ENCODE peak calls at places on chromosomes 1 and 21, in four cellular contexts. D is thoracic aorta, R is endothelial cell of umbilical vein, H is suprapubic skin. C is an unnamed sample.

GRCh38 chr1:244394346-244394745 is 57.4 kb downstream of the ADSS2 start:
- DNase-seq in R (no peak), H (no peak), D (no peak), C (no peak)

GRCh38 chr21:41744028-41744940 is 22.6 kb downstream of the RIPK4 start:
- DNase-seq in R (no peak), D (no peak), H (no peak), C (no peak)

GRCh38 chr1:189880135-189880534 is 597.5 kb downstream of the BRINP3 start:
- DNase-seq in R (no peak), H (no peak), D (no peak), C (no peak)

GRCh38 chr21:46585191-46585953 is 19.5 kb downstream of the S100B start:
- DNase-seq in H (no peak), R (no peak), D (no peak), C (no peak)

GRCh38 chr1:176118985-176119384 is 88.1 kb downstream of the COP1 start:
- DNase-seq in H (no peak), D (no peak), R (no peak), C (no peak)

GRCh38 chr21:42262826-42263225 is 43.9 kb downstream of the ABCG1 start:
- DNase-seq in R (peak), D (peak), H (peak), C (no peak)

GRCh38 chr1:36411674-36412648 is 14.3 kb upstream of the LSM10 start:
- DNase-seq in H (no peak), D (no peak), R (peak), C (no peak)

GRCh38 chr21:15098908-15099307 is 34.1 kb upstream of the NRIP1 start:
- DNase-seq in H (no peak), D (no peak), R (no peak), C (no peak)

GRCh38 chr1:39450956-39451601 is 40.4 kb upstream of the BMP8A start:
- DNase-seq in D (no peak), R (peak), H (no peak), C (no peak)

GRCh38 chr1:164709541-164710287 is 150.7 kb downstream of the PBX1 start:
- DNase-seq in R (no peak), H (no peak), D (no peak), C (no peak)

GRCh38 chr1:156247460-156248322 is at the start of gene PAQR6:
- DNase-seq in H (no peak), R (no peak), D (no peak), C (no peak)

GRCh38 chr1:20981903-20982695 is 194.6 kb downstream of the EIF4G3 start:
- DNase-seq in H (no peak), R (peak), D (no peak), C (no peak)
- TF ChIP-seq CTCF in H (no peak), R (no peak), D (no peak), C (peak)

GRCh38 chr1:206705744-206706297 is 21.1 kb downstream of the MAPKAPK2 start:
- DNase-seq in D (no peak), R (no peak), H (no peak), C (no peak)

GRCh38 chr1:206703647-206704046 is 18.9 kb downstream of the MAPKAPK2 start:
- DNase-seq in R (no peak), H (peak), D (no peak), C (no peak)

GRCh38 chr1:206704239-206704638 is 19.5 kb downstream of the MAPKAPK2 start:
- DNase-seq in D (no peak), R (no peak), H (peak), C (no peak)

GRCh38 chr1:206706298-206706791 is 21.6 kb downstream of the MAPKAPK2 start:
- DNase-seq in D (peak), H (peak), R (no peak), C (no peak)

GRCh38 chr1:206705187-206705586 is 20.5 kb downstream of the MAPKAPK2 start:
- DNase-seq in R (no peak), D (no peak), H (peak), C (no peak)
- H3K4me3 ChIP-seq in R (no peak), D (peak), H (no peak), C (no peak)

DNA sequence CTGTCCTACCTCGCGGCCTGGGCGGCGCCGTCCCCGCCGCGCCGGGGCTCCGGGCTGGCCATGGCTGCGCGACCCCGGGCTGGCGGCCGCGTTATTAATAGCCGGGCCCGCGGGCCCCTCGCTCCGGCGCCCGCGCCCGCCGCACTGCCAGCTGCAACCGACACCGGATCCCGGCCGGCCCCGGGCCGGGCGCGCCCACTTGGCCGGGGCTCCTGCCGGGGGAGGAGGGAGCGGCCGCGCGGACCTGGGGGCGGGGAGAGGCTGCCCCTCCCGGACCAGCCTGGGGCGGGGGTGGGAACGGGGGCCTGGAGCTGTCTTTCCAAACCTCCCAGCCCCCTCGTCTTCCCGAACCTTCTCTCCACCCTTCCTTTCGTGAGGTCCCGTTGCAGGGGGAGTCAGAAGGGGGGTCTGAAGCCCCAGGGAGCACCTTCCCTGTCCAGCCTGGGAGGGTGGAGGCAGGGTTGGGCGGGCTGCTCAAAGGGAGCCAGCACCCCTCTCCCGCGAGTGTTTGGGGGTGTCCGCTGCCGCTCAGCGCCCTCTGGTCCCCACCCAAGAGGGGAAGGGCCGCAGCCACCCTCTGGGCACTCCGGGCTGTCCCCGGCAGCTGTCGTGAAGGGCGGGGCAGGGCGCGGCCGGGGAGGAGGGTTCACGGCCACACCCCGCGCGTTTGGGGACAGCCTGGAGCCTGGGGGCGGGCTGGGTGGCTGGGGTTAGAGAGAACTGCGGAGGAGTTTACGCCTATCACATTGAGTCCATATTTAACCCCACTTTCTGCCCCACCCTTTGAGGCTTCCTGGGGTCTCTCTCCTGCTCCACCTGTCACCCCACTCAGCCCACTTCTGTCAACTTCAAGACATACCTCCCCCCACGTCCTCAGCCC is at the start of gene SYNC:
- DNase-seq in R (no peak), D (peak), H (peak), C (no peak)
- H3K27ac ChIP-seq in R (no peak), D (peak), H (peak), C (peak)

DNA sequence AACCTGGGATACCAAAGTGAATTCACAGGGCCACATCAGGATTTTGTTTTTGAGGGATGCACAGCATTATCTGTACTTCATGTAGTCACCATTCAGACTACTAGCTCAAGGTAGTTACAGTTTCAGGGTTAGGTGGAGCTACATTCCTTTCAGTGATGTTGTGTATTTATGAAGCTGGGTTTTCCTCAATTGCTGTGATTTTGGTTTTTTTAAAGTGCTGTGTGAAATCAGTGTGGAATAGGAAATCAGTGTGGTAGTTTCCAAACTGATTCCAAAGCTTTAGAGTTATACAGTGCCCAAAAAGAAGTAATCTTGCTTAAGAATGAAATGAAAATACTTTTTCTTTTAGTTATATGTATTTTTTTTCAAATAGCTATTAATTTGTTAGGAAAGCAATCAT is 95.8 kb downstream of the PKN2 start:
- DNase-seq in R (no peak), H (no peak), D (no peak), C (no peak)
- TF ChIP-seq CTCF in R (no peak), H (no peak), D (no peak), C (no peak)

C was measured in esophagus muscularis mucosa.